ENCODE peak calls at places on chromosomes 1 and 21, in ten cellular contexts. One of them, this sample, is unnamed.

GRCh38 chr1:15626269-15626668 is 9.0 kb downstream of the DDI2 start:
- DNase-seq in NCI-H1694 treated with DMSO at 0.1 percent for 48 hours: no peak
- DNase-seq in dermis microvascular lymphatic vessel endothelial cell: no peak
- DNase-seq in NCI-H748 treated with DMSO at 0.1 percent for 48 hours: no peak
- DNase-seq in stimulated activated CD4-positive, alpha-beta T cell treated with anti-CD3 and anti-CD28 coated beads, Interleukin-4, amount 100 ng/mL, for 48 hours: no peak
- DNase-seq in GM03348: no peak
- DNase-seq in ELF-1: no peak
- DNase-seq in KBM-7: no peak
- DNase-seq in esophagus muscularis mucosa: no peak
- DNase-seq in IMR-90: no peak
- DNase-seq in this sample: no peak

GRCh38 chr1:73839922-73840321 is 358.1 kb downstream of the LRRIQ3 start:
- DNase-seq in NCI-H1694 treated with DMSO at 0.1 percent for 48 hours: no peak
- DNase-seq in dermis microvascular lymphatic vessel endothelial cell: peak
- DNase-seq in NCI-H748 treated with DMSO at 0.1 percent for 48 hours: no peak
- DNase-seq in stimulated activated CD4-positive, alpha-beta T cell treated with anti-CD3 and anti-CD28 coated beads, Interleukin-4, amount 100 ng/mL, for 48 hours: no peak
- DNase-seq in GM03348: no peak
- DNase-seq in ELF-1: no peak
- DNase-seq in KBM-7: peak
- DNase-seq in esophagus muscularis mucosa: no peak
- DNase-seq in IMR-90: no peak
- DNase-seq in this sample: no peak

GRCh38 chr21:27024316-27024715 is 57.4 kb upstream of the ADAMTS5 start:
- DNase-seq in NCI-H1694 treated with DMSO at 0.1 percent for 48 hours: no peak
- DNase-seq in dermis microvascular lymphatic vessel endothelial cell: no peak
- DNase-seq in NCI-H748 treated with DMSO at 0.1 percent for 48 hours: no peak
- DNase-seq in stimulated activated CD4-positive, alpha-beta T cell treated with anti-CD3 and anti-CD28 coated beads, Interleukin-4, amount 100 ng/mL, for 48 hours: no peak
- DNase-seq in GM03348: peak
- DNase-seq in ELF-1: no peak
- DNase-seq in KBM-7: no peak
- DNase-seq in esophagus muscularis mucosa: no peak
- DNase-seq in IMR-90: peak
- DNase-seq in this sample: no peak

GRCh38 chr1:113868387-113869083 is 3.0 kb downstream of the PTPN22 start:
- DNase-seq in NCI-H1694 treated with DMSO at 0.1 percent for 48 hours: no peak
- DNase-seq in dermis microvascular lymphatic vessel endothelial cell: peak
- DNase-seq in NCI-H748 treated with DMSO at 0.1 percent for 48 hours: no peak
- DNase-seq in stimulated activated CD4-positive, alpha-beta T cell treated with anti-CD3 and anti-CD28 coated beads, Interleukin-4, amount 100 ng/mL, for 48 hours: no peak
- DNase-seq in GM03348: peak
- DNase-seq in ELF-1: no peak
- DNase-seq in KBM-7: no peak
- DNase-seq in esophagus muscularis mucosa: no peak
- DNase-seq in IMR-90: peak
- DNase-seq in this sample: no peak

GRCh38 chr1:2204384-2205190 is 10.0 kb upstream of the FAAP20 start:
- DNase-seq in NCI-H1694 treated with DMSO at 0.1 percent for 48 hours: no peak
- DNase-seq in dermis microvascular lymphatic vessel endothelial cell: peak
- DNase-seq in NCI-H748 treated with DMSO at 0.1 percent for 48 hours: peak
- DNase-seq in stimulated activated CD4-positive, alpha-beta T cell treated with anti-CD3 and anti-CD28 coated beads, Interleukin-4, amount 100 ng/mL, for 48 hours: no peak
- DNase-seq in GM03348: peak
- DNase-seq in ELF-1: peak
- DNase-seq in KBM-7: peak
- DNase-seq in esophagus muscularis mucosa: peak
- DNase-seq in IMR-90: peak
- DNase-seq in this sample: no peak

GRCh38 chr1:201877877-201878339 is 10.8 kb upstream of the SHISA4 start:
- DNase-seq in NCI-H1694 treated with DMSO at 0.1 percent for 48 hours: peak
- DNase-seq in dermis microvascular lymphatic vessel endothelial cell: peak
- DNase-seq in NCI-H748 treated with DMSO at 0.1 percent for 48 hours: no peak
- DNase-seq in stimulated activated CD4-positive, alpha-beta T cell treated with anti-CD3 and anti-CD28 coated beads, Interleukin-4, amount 100 ng/mL, for 48 hours: no peak
- DNase-seq in GM03348: peak
- DNase-seq in ELF-1: peak
- DNase-seq in KBM-7: peak
- DNase-seq in esophagus muscularis mucosa: no peak
- DNase-seq in IMR-90: peak
- DNase-seq in this sample: no peak

GRCh38 chr1:163347106-163347505 is 25.4 kb downstream of the NUF2 start:
- DNase-seq in NCI-H1694 treated with DMSO at 0.1 percent for 48 hours: no peak
- DNase-seq in dermis microvascular lymphatic vessel endothelial cell: no peak
- DNase-seq in NCI-H748 treated with DMSO at 0.1 percent for 48 hours: no peak
- DNase-seq in stimulated activated CD4-positive, alpha-beta T cell treated with anti-CD3 and anti-CD28 coated beads, Interleukin-4, amount 100 ng/mL, for 48 hours: no peak
- DNase-seq in GM03348: no peak
- DNase-seq in ELF-1: no peak
- DNase-seq in KBM-7: no peak
- DNase-seq in esophagus muscularis mucosa: no peak
- DNase-seq in IMR-90: no peak
- DNase-seq in this sample: no peak

GRCh38 chr1:47696911-47697441 is 259.1 kb downstream of the FOXD2 start:
- DNase-seq in NCI-H1694 treated with DMSO at 0.1 percent for 48 hours: no peak
- DNase-seq in dermis microvascular lymphatic vessel endothelial cell: no peak
- DNase-seq in NCI-H748 treated with DMSO at 0.1 percent for 48 hours: peak
- DNase-seq in stimulated activated CD4-positive, alpha-beta T cell treated with anti-CD3 and anti-CD28 coated beads, Interleukin-4, amount 100 ng/mL, for 48 hours: no peak
- DNase-seq in GM03348: no peak
- DNase-seq in ELF-1: peak
- DNase-seq in KBM-7: no peak
- DNase-seq in esophagus muscularis mucosa: no peak
- DNase-seq in IMR-90: no peak
- DNase-seq in this sample: no peak

GRCh38 chr1:71223949-71224348 is 143.1 kb upstream of the ZRANB2 start:
- DNase-seq in NCI-H1694 treated with DMSO at 0.1 percent for 48 hours: peak
- DNase-seq in dermis microvascular lymphatic vessel endothelial cell: no peak
- DNase-seq in NCI-H748 treated with DMSO at 0.1 percent for 48 hours: no peak
- DNase-seq in stimulated activated CD4-positive, alpha-beta T cell treated with anti-CD3 and anti-CD28 coated beads, Interleukin-4, amount 100 ng/mL, for 48 hours: no peak
- DNase-seq in GM03348: no peak
- DNase-seq in ELF-1: no peak
- DNase-seq in KBM-7: no peak
- DNase-seq in esophagus muscularis mucosa: no peak
- DNase-seq in IMR-90: no peak
- DNase-seq in this sample: no peak

GRCh38 chr1:201999625-202000238 is 10.7 kb upstream of the ELF3 start:
- DNase-seq in NCI-H1694 treated with DMSO at 0.1 percent for 48 hours: peak
- DNase-seq in dermis microvascular lymphatic vessel endothelial cell: peak
- DNase-seq in NCI-H748 treated with DMSO at 0.1 percent for 48 hours: peak
- DNase-seq in stimulated activated CD4-positive, alpha-beta T cell treated with anti-CD3 and anti-CD28 coated beads, Interleukin-4, amount 100 ng/mL, for 48 hours: peak
- DNase-seq in GM03348: peak
- DNase-seq in ELF-1: peak
- DNase-seq in KBM-7: peak
- DNase-seq in esophagus muscularis mucosa: no peak
- DNase-seq in IMR-90: peak
- DNase-seq in this sample: no peak

GRCh38 chr1:29498126-29499100 is 262.1 kb downstream of the PTPRU start:
- DNase-seq in NCI-H1694 treated with DMSO at 0.1 percent for 48 hours: no peak
- DNase-seq in dermis microvascular lymphatic vessel endothelial cell: no peak
- DNase-seq in NCI-H748 treated with DMSO at 0.1 percent for 48 hours: no peak
- DNase-seq in stimulated activated CD4-positive, alpha-beta T cell treated with anti-CD3 and anti-CD28 coated beads, Interleukin-4, amount 100 ng/mL, for 48 hours: no peak
- DNase-seq in GM03348: no peak
- DNase-seq in ELF-1: no peak
- DNase-seq in KBM-7: no peak
- DNase-seq in esophagus muscularis mucosa: no peak
- DNase-seq in IMR-90: peak
- DNase-seq in this sample: no peak

GRCh38 chr1:153277852-153278251 is 18.4 kb downstream of the LORICRIN start:
- DNase-seq in NCI-H1694 treated with DMSO at 0.1 percent for 48 hours: no peak
- DNase-seq in dermis microvascular lymphatic vessel endothelial cell: peak
- DNase-seq in NCI-H748 treated with DMSO at 0.1 percent for 48 hours: no peak
- DNase-seq in stimulated activated CD4-positive, alpha-beta T cell treated with anti-CD3 and anti-CD28 coated beads, Interleukin-4, amount 100 ng/mL, for 48 hours: peak
- DNase-seq in GM03348: no peak
- DNase-seq in ELF-1: peak
- DNase-seq in KBM-7: no peak
- DNase-seq in esophagus muscularis mucosa: peak
- DNase-seq in IMR-90: no peak
- DNase-seq in this sample: no peak

GRCh38 chr1:151898519-151898991 is 10.8 kb downstream of the THEM4 start:
- DNase-seq in NCI-H1694 treated with DMSO at 0.1 percent for 48 hours: no peak
- DNase-seq in dermis microvascular lymphatic vessel endothelial cell: peak
- DNase-seq in NCI-H748 treated with DMSO at 0.1 percent for 48 hours: no peak
- DNase-seq in stimulated activated CD4-positive, alpha-beta T cell treated with anti-CD3 and anti-CD28 coated beads, Interleukin-4, amount 100 ng/mL, for 48 hours: peak
- DNase-seq in GM03348: no peak
- DNase-seq in ELF-1: no peak
- DNase-seq in KBM-7: peak
- DNase-seq in esophagus muscularis mucosa: no peak
- DNase-seq in IMR-90: no peak
- DNase-seq in this sample: no peak

GRCh38 chr1:151472852-151473731 is 13.8 kb upstream of the POGZ start:
- DNase-seq in NCI-H1694 treated with DMSO at 0.1 percent for 48 hours: no peak
- DNase-seq in dermis microvascular lymphatic vessel endothelial cell: peak
- DNase-seq in NCI-H748 treated with DMSO at 0.1 percent for 48 hours: peak
- DNase-seq in stimulated activated CD4-positive, alpha-beta T cell treated with anti-CD3 and anti-CD28 coated beads, Interleukin-4, amount 100 ng/mL, for 48 hours: peak
- DNase-seq in GM03348: peak
- DNase-seq in ELF-1: peak
- DNase-seq in KBM-7: no peak
- DNase-seq in esophagus muscularis mucosa: peak
- DNase-seq in IMR-90: peak
- DNase-seq in this sample: no peak

GRCh38 chr1:15717418-15718131 is 18.5 kb upstream of the SLC25A34 start:
- DNase-seq in NCI-H1694 treated with DMSO at 0.1 percent for 48 hours: no peak
- DNase-seq in dermis microvascular lymphatic vessel endothelial cell: no peak
- DNase-seq in NCI-H748 treated with DMSO at 0.1 percent for 48 hours: no peak
- DNase-seq in stimulated activated CD4-positive, alpha-beta T cell treated with anti-CD3 and anti-CD28 coated beads, Interleukin-4, amount 100 ng/mL, for 48 hours: no peak
- DNase-seq in GM03348: no peak
- DNase-seq in ELF-1: no peak
- DNase-seq in KBM-7: no peak
- DNase-seq in esophagus muscularis mucosa: no peak
- DNase-seq in IMR-90: no peak
- DNase-seq in this sample: no peak

GRCh38 chr21:43926196-43926595 is 61.2 kb downstream of the AGPAT3 start:
- DNase-seq in NCI-H1694 treated with DMSO at 0.1 percent for 48 hours: no peak
- DNase-seq in dermis microvascular lymphatic vessel endothelial cell: no peak
- DNase-seq in NCI-H748 treated with DMSO at 0.1 percent for 48 hours: no peak
- DNase-seq in stimulated activated CD4-positive, alpha-beta T cell treated with anti-CD3 and anti-CD28 coated beads, Interleukin-4, amount 100 ng/mL, for 48 hours: no peak
- DNase-seq in GM03348: no peak
- DNase-seq in ELF-1: no peak
- DNase-seq in KBM-7: no peak
- DNase-seq in esophagus muscularis mucosa: no peak
- DNase-seq in IMR-90: no peak
- DNase-seq in this sample: no peak

GRCh38 chr1:230982698-230983097 is 3.8 kb downstream of the ARV1 start:
- DNase-seq in NCI-H1694 treated with DMSO at 0.1 percent for 48 hours: no peak
- DNase-seq in dermis microvascular lymphatic vessel endothelial cell: no peak
- DNase-seq in NCI-H748 treated with DMSO at 0.1 percent for 48 hours: no peak
- DNase-seq in stimulated activated CD4-positive, alpha-beta T cell treated with anti-CD3 and anti-CD28 coated beads, Interleukin-4, amount 100 ng/mL, for 48 hours: no peak
- DNase-seq in GM03348: peak
- DNase-seq in ELF-1: no peak
- DNase-seq in KBM-7: no peak
- DNase-seq in esophagus muscularis mucosa: no peak
- DNase-seq in IMR-90: peak
- DNase-seq in this sample: no peak

GRCh38 chr1:199010933-199011332 is 372.1 kb downstream of the PTPRC start:
- DNase-seq in NCI-H1694 treated with DMSO at 0.1 percent for 48 hours: no peak
- DNase-seq in dermis microvascular lymphatic vessel endothelial cell: no peak
- DNase-seq in NCI-H748 treated with DMSO at 0.1 percent for 48 hours: no peak
- DNase-seq in stimulated activated CD4-positive, alpha-beta T cell treated with anti-CD3 and anti-CD28 coated beads, Interleukin-4, amount 100 ng/mL, for 48 hours: no peak
- DNase-seq in GM03348: no peak
- DNase-seq in ELF-1: no peak
- DNase-seq in KBM-7: no peak
- DNase-seq in esophagus muscularis mucosa: no peak
- DNase-seq in IMR-90: peak
- DNase-seq in this sample: no peak

GRCh38 chr1:167554028-167554779 is 642 bp upstream of the CREG1 start:
- DNase-seq in NCI-H1694 treated with DMSO at 0.1 percent for 48 hours: no peak
- DNase-seq in dermis microvascular lymphatic vessel endothelial cell: no peak
- DNase-seq in NCI-H748 treated with DMSO at 0.1 percent for 48 hours: no peak
- DNase-seq in stimulated activated CD4-positive, alpha-beta T cell treated with anti-CD3 and anti-CD28 coated beads, Interleukin-4, amount 100 ng/mL, for 48 hours: no peak
- DNase-seq in GM03348: no peak
- DNase-seq in ELF-1: no peak
- DNase-seq in KBM-7: no peak
- DNase-seq in esophagus muscularis mucosa: no peak
- DNase-seq in IMR-90: no peak
- DNase-seq in this sample: no peak

GRCh38 chr1:178768423-178768822 is 43.4 kb downstream of the RALGPS2 start:
- DNase-seq in NCI-H1694 treated with DMSO at 0.1 percent for 48 hours: peak
- DNase-seq in dermis microvascular lymphatic vessel endothelial cell: peak
- DNase-seq in NCI-H748 treated with DMSO at 0.1 percent for 48 hours: peak
- DNase-seq in stimulated activated CD4-positive, alpha-beta T cell treated with anti-CD3 and anti-CD28 coated beads, Interleukin-4, amount 100 ng/mL, for 48 hours: no peak
- DNase-seq in GM03348: peak
- DNase-seq in ELF-1: peak
- DNase-seq in KBM-7: peak
- DNase-seq in esophagus muscularis mucosa: no peak
- DNase-seq in IMR-90: no peak
- DNase-seq in this sample: no peak

GRCh38 chr1:41468082-41468762 is 16.3 kb downstream of the EDN2 start:
- DNase-seq in NCI-H1694 treated with DMSO at 0.1 percent for 48 hours: no peak
- DNase-seq in dermis microvascular lymphatic vessel endothelial cell: no peak
- DNase-seq in NCI-H748 treated with DMSO at 0.1 percent for 48 hours: no peak
- DNase-seq in stimulated activated CD4-positive, alpha-beta T cell treated with anti-CD3 and anti-CD28 coated beads, Interleukin-4, amount 100 ng/mL, for 48 hours: no peak
- DNase-seq in GM03348: no peak
- DNase-seq in ELF-1: no peak
- DNase-seq in KBM-7: no peak
- DNase-seq in esophagus muscularis mucosa: no peak
- DNase-seq in IMR-90: no peak
- DNase-seq in this sample: no peak

GRCh38 chr1:230292739-230293720 is 133.1 kb downstream of the PGBD5 start:
- DNase-seq in NCI-H1694 treated with DMSO at 0.1 percent for 48 hours: peak
- DNase-seq in dermis microvascular lymphatic vessel endothelial cell: no peak
- DNase-seq in NCI-H748 treated with DMSO at 0.1 percent for 48 hours: peak
- DNase-seq in stimulated activated CD4-positive, alpha-beta T cell treated with anti-CD3 and anti-CD28 coated beads, Interleukin-4, amount 100 ng/mL, for 48 hours: no peak
- DNase-seq in GM03348: no peak
- DNase-seq in ELF-1: no peak
- DNase-seq in KBM-7: no peak
- DNase-seq in esophagus muscularis mucosa: no peak
- DNase-seq in IMR-90: no peak
- DNase-seq in this sample: no peak

GRCh38 chr1:77047978-77048614 is 171.1 kb downstream of the PIGK start:
- DNase-seq in NCI-H1694 treated with DMSO at 0.1 percent for 48 hours: no peak
- DNase-seq in dermis microvascular lymphatic vessel endothelial cell: no peak
- DNase-seq in NCI-H748 treated with DMSO at 0.1 percent for 48 hours: no peak
- DNase-seq in stimulated activated CD4-positive, alpha-beta T cell treated with anti-CD3 and anti-CD28 coated beads, Interleukin-4, amount 100 ng/mL, for 48 hours: no peak
- DNase-seq in GM03348: no peak
- DNase-seq in ELF-1: no peak
- DNase-seq in KBM-7: peak
- DNase-seq in esophagus muscularis mucosa: peak
- DNase-seq in IMR-90: no peak
- DNase-seq in this sample: no peak

GRCh38 chr21:38881041-38881570 is 75.4 kb downstream of the ETS2 start:
- DNase-seq in NCI-H1694 treated with DMSO at 0.1 percent for 48 hours: no peak
- DNase-seq in dermis microvascular lymphatic vessel endothelial cell: no peak
- DNase-seq in NCI-H748 treated with DMSO at 0.1 percent for 48 hours: no peak
- DNase-seq in stimulated activated CD4-positive, alpha-beta T cell treated with anti-CD3 and anti-CD28 coated beads, Interleukin-4, amount 100 ng/mL, for 48 hours: no peak
- DNase-seq in GM03348: no peak
- DNase-seq in ELF-1: no peak
- DNase-seq in KBM-7: no peak
- DNase-seq in esophagus muscularis mucosa: no peak
- DNase-seq in IMR-90: no peak
- DNase-seq in this sample: no peak

GRCh38 chr1:4160181-4160580 is 260.1 kb upstream of the C1orf174 start:
- DNase-seq in NCI-H1694 treated with DMSO at 0.1 percent for 48 hours: no peak
- DNase-seq in dermis microvascular lymphatic vessel endothelial cell: no peak
- DNase-seq in NCI-H748 treated with DMSO at 0.1 percent for 48 hours: no peak
- DNase-seq in stimulated activated CD4-positive, alpha-beta T cell treated with anti-CD3 and anti-CD28 coated beads, Interleukin-4, amount 100 ng/mL, for 48 hours: no peak
- DNase-seq in GM03348: no peak
- DNase-seq in ELF-1: no peak
- DNase-seq in KBM-7: no peak
- DNase-seq in esophagus muscularis mucosa: no peak
- DNase-seq in IMR-90: no peak
- DNase-seq in this sample: no peak

GRCh38 chr1:24077278-24077978 is 34.5 kb downstream of the MYOM3 start:
- DNase-seq in NCI-H1694 treated with DMSO at 0.1 percent for 48 hours: no peak
- DNase-seq in dermis microvascular lymphatic vessel endothelial cell: no peak
- DNase-seq in NCI-H748 treated with DMSO at 0.1 percent for 48 hours: no peak
- DNase-seq in stimulated activated CD4-positive, alpha-beta T cell treated with anti-CD3 and anti-CD28 coated beads, Interleukin-4, amount 100 ng/mL, for 48 hours: no peak
- DNase-seq in GM03348: no peak
- DNase-seq in ELF-1: no peak
- DNase-seq in KBM-7: no peak
- DNase-seq in esophagus muscularis mucosa: no peak
- DNase-seq in IMR-90: no peak
- DNase-seq in this sample: no peak

GRCh38 chr1:9652379-9653194 is 1.1 kb downstream of the PIK3CD start:
- DNase-seq in NCI-H1694 treated with DMSO at 0.1 percent for 48 hours: no peak
- DNase-seq in dermis microvascular lymphatic vessel endothelial cell: no peak
- DNase-seq in NCI-H748 treated with DMSO at 0.1 percent for 48 hours: no peak
- DNase-seq in stimulated activated CD4-positive, alpha-beta T cell treated with anti-CD3 and anti-CD28 coated beads, Interleukin-4, amount 100 ng/mL, for 48 hours: no peak
- DNase-seq in GM03348: peak
- DNase-seq in ELF-1: no peak
- DNase-seq in KBM-7: peak
- DNase-seq in esophagus muscularis mucosa: no peak
- DNase-seq in IMR-90: peak
- DNase-seq in this sample: no peak

This sample was measured in glomerular endothelial cell.